ENCODE peak calls at places on chromosomes 3 and 15, in five cellular contexts. O is kidney, F is fibroblast of lung, K is PC-3, A is GM12865. H is an unnamed sample.

GRCh38 chr3:161266731-161267150 is 45.6 kb downstream of the NMD3 start:
- DNase-seq in O (no peak), F (peak), K (peak), A (no peak), H (no peak)

GRCh38 chr3:119098620-119099222 is 47.2 kb upstream of the TEX55 start:
- DNase-seq in O (no peak), F (peak), K (peak), A (peak), H (peak)

GRCh38 chr15:26453914-26454313 is 319.0 kb downstream of the GABRB3 start:
- DNase-seq in O (no peak), F (no peak), K (no peak), A (no peak), H (peak)

GRCh38 chr3:159911011-159911663 is 77.5 kb upstream of the IL12A start:
- DNase-seq in O (no peak), F (no peak), K (no peak), A (peak), H (no peak)

GRCh38 chr3:106963446-106963845 is 413.8 kb upstream of the CCDC54 start:
- DNase-seq in O (no peak), F (peak), K (peak), A (no peak), H (no peak)

GRCh38 chr3:134008630-134009156 is 21.0 kb downstream of the SLCO2A1 start:
- DNase-seq in O (no peak), F (peak), K (peak), A (no peak), H (no peak)

GRCh38 chr3:114878119-114878839 is 268.8 kb downstream of the ZBTB20 start:
- DNase-seq in O (no peak), F (peak), K (peak), A (no peak), H (no peak)

GRCh38 chr3:38276081-38276916 is 5.8 kb upstream of the SLC22A14 start:
- DNase-seq in O (no peak), F (no peak), K (no peak), A (no peak), H (no peak)

GRCh38 chr3:119240101-119240581 is 537 bp downstream of the B4GALT4 start:
- DNase-seq in O (no peak), F (peak), K (peak), A (no peak), H (peak)

GRCh38 chr15:29676961-29677402 is 145.3 kb downstream of the TJP1 start:
- DNase-seq in O (no peak), F (peak), K (peak), A (no peak), H (no peak)

GRCh38 chr3:67685499-67685898 is 31.1 kb upstream of the SUCLG2 start:
- DNase-seq in O (no peak), F (no peak), K (no peak), A (peak), H (no peak)

GRCh38 chr3:172142074-172143059 is 103.0 kb downstream of the FNDC3B start:
- DNase-seq in O (no peak), F (peak), K (peak), A (peak), H (no peak)

GRCh38 chr3:88775026-88775690 is 332.3 kb upstream of the EPHA3 start:
- DNase-seq in O (no peak), F (no peak), K (no peak), A (no peak), H (no peak)

GRCh38 chr3:194032828-194033435 is 103.0 kb upstream of the HES1 start:
- DNase-seq in O (no peak), F (no peak), K (no peak), A (peak), H (peak)

GRCh38 chr15:22229971-22230815 is 149.9 kb downstream of the OR4M2 start:
- DNase-seq in O (peak), F (no peak), K (no peak), A (no peak), H (no peak)

GRCh38 chr3:119413603-119414280 is 49.7 kb downstream of the TMEM39A start:
- DNase-seq in O (no peak), F (no peak), K (no peak), A (no peak), H (no peak)

GRCh38 chr3:148087601-148088371 is 609.9 kb upstream of the AGTR1 start:
- DNase-seq in O (no peak), F (no peak), K (no peak), A (peak), H (no peak)

GRCh38 chr3:10962481-10963036 is 30.0 kb upstream of the SLC6A1 start:
- DNase-seq in O (no peak), F (no peak), K (peak), A (no peak), H (no peak)

GRCh38 chr3:105865867-105866350 is 2.9 kb downstream of the CBLB start:
- DNase-seq in O (no peak), F (no peak), K (no peak), A (no peak), H (no peak)

GRCh38 chr15:35308802-35309201 is 223.7 kb upstream of the NANOGP8 start:
- DNase-seq in O (no peak), F (peak), K (peak), A (no peak), H (no peak)

GRCh38 chr3:38579551-38580449 is 69.7 kb downstream of the SCN5A start:
- DNase-seq in O (no peak), F (peak), K (no peak), A (peak), H (no peak)

GRCh38 chr3:77014236-77014635 is 25.7 kb upstream of the ROBO2 start:
- DNase-seq in O (no peak), F (no peak), K (no peak), A (no peak), H (no peak)

GRCh38 chr3:132285620-132285945 is 31.6 kb upstream of the ACP3 start:
- DNase-seq in O (no peak), F (peak), K (no peak), A (no peak), H (no peak)

GRCh38 chr15:70831094-70831911 is 22.7 kb downstream of the LARP6 start:
- DNase-seq in O (no peak), F (no peak), K (no peak), A (no peak), H (no peak)

GRCh38 chr3:32797776-32798175 is 20.0 kb upstream of the TRIM71 start:
- DNase-seq in O (no peak), F (no peak), K (no peak), A (no peak), H (no peak)

GRCh38 chr3:165642761-165643432 is 194.3 kb downstream of the BCHE start:
- DNase-seq in O (no peak), F (peak), K (peak), A (no peak), H (no peak)

DNA sequence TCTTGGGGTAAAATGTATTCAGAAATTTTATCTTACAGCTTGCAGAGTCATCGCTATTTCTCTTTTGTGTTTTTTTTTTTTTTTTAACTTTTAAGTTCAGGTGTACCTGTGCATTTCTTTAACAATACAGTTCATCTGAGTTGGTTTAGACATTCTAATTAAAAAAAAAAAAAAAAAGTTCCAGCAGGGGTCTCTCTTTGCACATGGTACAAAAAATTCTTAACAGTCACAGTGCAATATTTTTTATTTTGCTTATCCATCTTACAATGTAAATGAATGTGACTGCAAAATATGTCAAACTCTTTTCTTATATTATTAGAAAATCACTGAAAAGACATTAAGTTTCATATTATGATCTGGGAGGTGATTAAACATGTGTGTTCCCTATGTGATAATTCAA is 47.5 kb upstream of the SLC9A9 start:
- DNase-seq in O (no peak), F (no peak), K (peak), A (peak), H (no peak)
- TF ChIP-seq CTCF in O (no peak), F (no peak), K (peak), A (no peak), H (peak)

GRCh38 chr15:28080386-28080785 is 18.7 kb downstream of the OCA2 start:
- DNase-seq in O (no peak), F (no peak), K (no peak), A (no peak), H (no peak)
- TF ChIP-seq CTCF in O (no peak), F (no peak), K (no peak), A (no peak), H (no peak)

GRCh38 chr3:18424213-18424861 is 802 bp downstream of the SATB1 start:
- DNase-seq in O (peak), F (no peak), K (no peak), A (peak), H (no peak)

GRCh38 chr3:18424862-18425640 is at the start of gene SATB1:
- DNase-seq in O (peak), F (peak), K (peak), A (peak), H (peak)

GRCh38 chr3:18422972-18423371 is 2.2 kb downstream of the SATB1 start:
- DNase-seq in O (no peak), F (peak), K (no peak), A (no peak), H (no peak)

GRCh38 chr3:18425641-18426403 is 683 bp upstream of the SATB1 start:
- DNase-seq in O (peak), F (no peak), K (peak), A (no peak), H (peak)

DNA sequence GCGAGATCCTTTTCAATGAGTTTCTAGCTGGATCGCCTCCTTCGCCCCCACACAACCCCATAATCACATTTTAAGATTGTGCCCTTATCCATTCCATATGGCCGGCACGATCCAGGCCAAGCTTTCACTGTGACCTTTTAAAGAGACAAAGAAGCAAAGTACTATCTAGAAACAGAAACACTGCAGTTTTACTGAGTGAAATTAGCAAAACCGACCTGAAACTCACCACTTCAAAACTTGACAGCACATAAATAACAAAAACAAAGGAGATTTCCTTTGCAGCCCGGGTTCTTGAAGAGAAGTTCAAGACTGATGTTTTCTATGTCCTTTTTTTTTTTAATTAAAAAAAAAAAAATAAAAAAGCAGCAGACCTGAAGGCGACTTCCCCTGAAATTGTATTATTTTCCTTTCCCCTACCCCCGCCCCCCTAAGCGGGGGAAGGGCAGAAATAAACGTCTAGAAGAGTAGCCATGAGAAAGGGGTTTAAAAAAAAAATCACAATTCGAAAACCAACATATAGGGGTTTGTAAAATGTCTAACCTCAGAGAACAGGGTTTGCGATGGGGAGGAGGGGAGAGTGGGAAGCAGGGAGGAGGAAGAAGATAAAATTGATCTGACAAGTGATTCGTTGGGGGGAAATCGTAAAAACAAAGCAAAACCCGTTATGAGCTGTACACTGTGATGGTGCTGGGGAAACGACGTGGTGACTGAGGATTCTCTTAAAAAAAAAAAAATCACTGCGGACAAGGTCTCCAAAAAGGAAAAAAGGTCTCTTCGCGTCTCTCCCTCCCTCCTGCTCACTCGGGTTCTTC is 1.5 kb downstream of the SATB1 start:
- DNase-seq in O (peak), F (peak), K (peak), A (peak), H (peak)
- TF ChIP-seq CTCF in O (no peak), F (no peak), K (no peak), A (no peak), H (no peak)

DNA sequence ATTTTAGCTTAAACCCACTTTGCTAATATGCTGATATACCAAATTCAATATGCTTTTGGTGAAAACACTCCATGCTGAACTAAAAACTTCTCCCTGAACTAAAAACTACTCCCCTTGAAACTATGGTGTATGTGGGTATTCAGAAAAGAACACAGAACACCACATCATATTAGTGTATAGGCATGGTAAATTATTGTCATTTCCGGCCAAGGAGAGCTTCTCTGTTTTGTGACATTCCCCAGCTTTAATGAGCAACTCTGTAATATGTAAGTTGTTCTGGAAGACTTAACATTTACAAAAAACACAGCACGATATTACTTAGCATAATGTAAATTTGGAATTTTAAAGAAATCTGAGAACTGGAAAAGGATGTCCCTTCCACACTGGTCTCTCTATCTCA is 269.9 kb upstream of the WNT5A start:
- DNase-seq in O (no peak), F (no peak), K (no peak), A (no peak), H (no peak)
- TF ChIP-seq CTCF in O (no peak), F (no peak), K (no peak), A (no peak), H (no peak)

DNA sequence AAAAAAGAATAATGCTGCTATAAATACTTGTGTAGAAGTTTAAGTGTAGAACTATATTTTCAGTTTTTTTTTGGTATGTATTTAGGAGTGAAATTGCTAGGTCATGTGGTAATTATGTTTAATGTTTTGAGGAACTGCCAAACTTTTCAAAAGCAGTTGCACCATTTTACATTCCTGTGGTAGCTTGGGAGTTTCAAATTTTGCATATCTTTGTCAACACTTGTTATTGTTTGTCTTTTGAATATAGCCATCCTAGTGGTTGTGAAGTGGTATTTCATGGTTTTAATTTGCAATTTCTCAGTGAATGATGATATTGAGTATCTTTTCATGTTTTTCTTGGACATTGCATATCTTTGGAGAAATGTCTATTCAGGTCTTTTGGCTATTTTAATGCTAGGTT is 30.4 kb downstream of the SKIL start:
- DNase-seq in O (no peak), F (peak), K (no peak), A (no peak), H (no peak)
- TF ChIP-seq CTCF in O (no peak), F (no peak), K (no peak), A (no peak), H (peak)

GRCh38 chr3:60650171-60650570 is 601.1 kb downstream of the FHIT start:
- DNase-seq in O (no peak), F (peak), K (no peak), A (no peak), H (no peak)
- TF ChIP-seq CTCF in O (no peak), F (no peak), K (no peak), A (no peak), H (no peak)

DNA sequence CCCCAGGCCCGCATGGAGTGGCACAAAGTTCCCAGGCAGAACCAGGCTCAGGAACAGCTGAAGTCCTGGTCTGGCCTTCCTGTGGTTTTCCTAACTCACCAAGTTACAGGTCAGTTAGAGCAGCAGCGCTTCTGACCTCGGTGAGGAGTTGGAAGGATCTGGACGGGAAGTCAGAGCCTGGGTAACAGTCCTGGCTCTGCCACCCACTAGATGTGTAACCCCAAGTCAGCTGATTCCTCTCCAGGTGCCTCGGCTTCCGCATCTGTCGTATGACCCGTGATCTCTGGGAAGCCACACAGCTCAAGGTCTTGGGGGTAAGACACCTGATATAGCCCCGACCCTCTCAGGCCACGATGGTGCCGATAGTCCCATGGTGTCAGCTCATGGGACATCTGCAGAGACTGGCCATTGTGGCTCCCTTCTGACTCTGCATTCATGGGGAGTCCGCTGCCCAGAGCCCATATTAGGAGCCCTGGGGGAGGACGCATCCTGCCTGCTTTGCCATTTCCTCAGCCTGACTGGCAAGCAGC is 8.3 kb upstream of the PIGZ start:
- DNase-seq in O (no peak), F (no peak), K (no peak), A (no peak), H (no peak)
- TF ChIP-seq CTCF in O (no peak), F (no peak), K (no peak), A (no peak), H (no peak)